ENCODE peak calls at places on chromosomes 12 and 14, in nine cellular contexts. P is K562, D is GM12878, Q is uterus, S is mucosa of descending colon, W is IMR-90, T is Peyer's patch, E is PC-3, V is upper lobe of right lung. M is an unnamed sample.

GRCh38 chr12:79686171-79686570 is 4.6 kb downstream of the PAWR start:
- DNase-seq in Q (no peak), V (no peak), W (no peak), E (peak; percentile 41), D (no peak), P (no peak), T (no peak), S (no peak), M (no peak)

GRCh38 chr12:2957816-2958431 is 1.3 kb upstream of the TEAD4 start:
- DNase-seq in P (no peak), S (no peak), E (no peak), D (no peak), V (no peak), T (no peak), Q (no peak), W (no peak), M (no peak)

GRCh38 chr12:99380701-99381100 is 266.9 kb upstream of the GARIN6 start:
- DNase-seq in E (no peak), S (no peak), P (no peak), W (no peak), V (no peak), T (no peak), Q (no peak), D (no peak), M (no peak)

GRCh38 chr12:89733579-89734201 is 25.1 kb upstream of the ATP2B1 start:
- DNase-seq in T (no peak), W (peak; percentile 90), P (no peak), V (no peak), S (no peak), Q (no peak), E (peak; percentile 93), D (no peak), M (no peak)

GRCh38 chr12:122867701-122868461 is 28.0 kb downstream of the VPS37B start:
- DNase-seq in S (peak; percentile 70), T (peak; percentile 88), W (no peak), V (peak; percentile 64), D (no peak), P (peak; percentile 50), E (peak; percentile 43), Q (no peak), M (no peak)

GRCh38 chr12:50326636-50327284 is 43.4 kb upstream of the LIMA1 start:
- DNase-seq in T (no peak), D (no peak), P (no peak), Q (no peak), V (peak; percentile 69), E (peak; percentile 88), W (peak; percentile 72), S (peak; percentile 71), M (no peak)

GRCh38 chr14:85316701-85317100 is 213.2 kb upstream of the FLRT2 start:
- DNase-seq in W (peak; percentile 15), D (no peak), Q (no peak), E (no peak), V (no peak), T (no peak), P (no peak), S (no peak), M (no peak)

GRCh38 chr12:114406326-114407033 is 536 bp upstream of the TBX5 start:
- DNase-seq in Q (no peak), E (no peak), W (peak; percentile 78), T (no peak), P (no peak), V (no peak), D (no peak), S (no peak), M (no peak)

GRCh38 chr12:80702889-80703605 is 4.4 kb upstream of the MYF6 start:
- DNase-seq in V (no peak), S (no peak), Q (no peak), D (peak; percentile 23), T (no peak), E (peak; percentile 65), P (no peak), W (peak; percentile 77), M (no peak)

GRCh38 chr12:47753021-47754001 is 5.4 kb downstream of the RAPGEF3 start:
- DNase-seq in D (no peak), V (peak; percentile 92), E (peak; percentile 64), P (no peak), S (peak; percentile 75), Q (peak; percentile 73), T (peak; percentile 69), W (no peak), M (no peak)

GRCh38 chr14:96827310-96827709 is 30.1 kb downstream of the VRK1 start:
- DNase-seq in W (no peak), T (no peak), S (no peak), D (no peak), P (no peak), Q (no peak), E (no peak), V (no peak), M (no peak)

GRCh38 chr12:104524026-104524425 is 67.3 kb downstream of the CHST11 start:
- DNase-seq in V (no peak), S (no peak), E (no peak), T (no peak), Q (no peak), W (no peak), D (no peak), P (no peak), M (no peak)

GRCh38 chr14:54366726-54367707 is 29.8 kb upstream of the CDKN3 start:
- DNase-seq in P (peak; percentile 12), E (peak; percentile 88), T (no peak), W (peak; percentile 70), Q (peak; percentile 46), V (no peak), D (no peak), S (peak; percentile 54), M (peak; percentile 33)

GRCh38 chr14:23814858-23815257 is 138.7 kb upstream of the DHRS4 start:
- DNase-seq in T (no peak), Q (no peak), W (no peak), S (no peak), V (no peak), P (no peak), D (no peak), E (no peak), M (no peak)

GRCh38 chr14:103528158-103528511 is 861 bp upstream of the TRMT61A start:
- DNase-seq in E (no peak), S (peak; percentile 66), D (no peak), P (no peak), W (no peak), T (no peak), V (no peak), Q (no peak), M (no peak)

GRCh38 chr12:50927356-50927755 is 25.0 kb upstream of the HIGD1C start:
- DNase-seq in P (no peak), D (no peak), W (no peak), T (no peak), V (no peak), Q (no peak), E (no peak), S (no peak), M (no peak)

GRCh38 chr14:35438910-35439713 is 34.6 kb upstream of the NFKBIA start:
- DNase-seq in P (no peak), T (no peak), V (no peak), E (peak; percentile 37), Q (no peak), W (no peak), S (no peak), D (peak; percentile 39), M (no peak)

GRCh38 chr12:67650127-67650495 is 1.6 kb downstream of the DYRK2 start:
- DNase-seq in E (no peak), D (no peak), Q (peak; percentile 19), S (peak; percentile 42), P (no peak), V (no peak), T (peak; percentile 54), W (no peak), M (no peak)

GRCh38 chr12:12441891-12442461 is 85.1 kb downstream of the BORCS5 start:
- DNase-seq in D (no peak), T (no peak), W (peak; percentile 39), S (no peak), Q (no peak), E (peak; percentile 25), P (no peak), V (no peak), M (peak; percentile 41)

DNA sequence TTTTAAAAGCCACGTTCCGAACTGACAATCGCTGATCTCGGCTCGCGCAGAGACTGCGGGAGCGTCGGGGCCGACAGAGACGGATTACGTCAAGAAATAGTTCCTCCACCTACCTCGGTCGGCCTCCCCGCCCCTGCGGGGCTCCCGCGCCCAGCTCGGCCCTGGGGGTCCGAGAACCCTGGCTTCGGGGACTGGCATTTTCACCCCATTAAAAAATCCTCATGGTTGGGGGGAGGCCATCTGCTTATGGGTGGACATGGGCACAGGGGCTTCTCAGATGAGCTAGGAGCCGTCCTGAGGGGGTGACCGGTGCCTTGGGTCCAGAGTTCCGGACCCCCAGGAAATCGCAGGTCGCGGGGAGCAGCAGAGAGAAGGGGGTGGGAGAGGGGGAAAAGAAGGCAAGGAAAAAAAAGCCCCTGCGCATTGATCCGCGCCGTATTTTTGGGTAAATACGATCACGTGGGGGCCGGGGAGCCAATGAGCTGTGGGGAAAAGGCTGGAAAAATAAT is 311 bp upstream of the HOXC9 start:
- DNase-seq in D (no peak), V (peak; percentile 57), Q (no peak), T (no peak), P (peak; percentile 77), S (no peak), W (peak; percentile 31), E (no peak), M (no peak)
- H3K4me1 ChIP-seq in D (peaks cover 7% of the 10 kb centered on the region), V (peaks cover 19% of the 10 kb centered on the region), Q (peaks cover 15% of the 10 kb centered on the region), T (peaks cover 4% of the 10 kb centered on the region), P (peaks cover 38% of the 10 kb centered on the region), S (peaks cover 23% of the 10 kb centered on the region), W (peaks cover 2% of the 10 kb centered on the region), E (peaks cover 17% of the 10 kb centered on the region), M (peaks cover 43% of the 10 kb centered on the region)

GRCh38 chr12:124396544-124397398 is 101.9 kb downstream of the RFLNA start:
- DNase-seq in P (peak; percentile 60), S (peak; percentile 87), V (no peak), Q (peak; percentile 39), T (peak; percentile 89), D (no peak), E (no peak), W (no peak), M (no peak)
- H3K4me1 ChIP-seq in P (peaks cover under 1% of the 10 kb centered on the region), S (peaks cover 45% of the 10 kb centered on the region), V (peaks cover 47% of the 10 kb centered on the region), Q (peaks cover 65% of the 10 kb centered on the region), T (peaks cover 7% of the 10 kb centered on the region), D (peaks cover 18% of the 10 kb centered on the region), E (peaks cover 45% of the 10 kb centered on the region), W (peaks cover 24% of the 10 kb centered on the region), M (peaks cover 2% of the 10 kb centered on the region)

GRCh38 chr14:98203421-98203820 is 1068.6 kb downstream of the BCL11B start:
- DNase-seq in D (no peak), P (no peak), E (no peak), T (no peak), V (no peak), Q (no peak), W (no peak), S (peak; percentile 23), M (no peak)
- H3K4me1 ChIP-seq in D (peaks cover 3% of the 10 kb centered on the region), P (no peaks in the 10 kb centered on the region), E (no peaks in the 10 kb centered on the region), T (no peaks in the 10 kb centered on the region), V (no peaks in the 10 kb centered on the region), Q (no peaks in the 10 kb centered on the region), W (no peaks in the 10 kb centered on the region), S (no peaks in the 10 kb centered on the region), M (peaks cover 42% of the 10 kb centered on the region)

DNA sequence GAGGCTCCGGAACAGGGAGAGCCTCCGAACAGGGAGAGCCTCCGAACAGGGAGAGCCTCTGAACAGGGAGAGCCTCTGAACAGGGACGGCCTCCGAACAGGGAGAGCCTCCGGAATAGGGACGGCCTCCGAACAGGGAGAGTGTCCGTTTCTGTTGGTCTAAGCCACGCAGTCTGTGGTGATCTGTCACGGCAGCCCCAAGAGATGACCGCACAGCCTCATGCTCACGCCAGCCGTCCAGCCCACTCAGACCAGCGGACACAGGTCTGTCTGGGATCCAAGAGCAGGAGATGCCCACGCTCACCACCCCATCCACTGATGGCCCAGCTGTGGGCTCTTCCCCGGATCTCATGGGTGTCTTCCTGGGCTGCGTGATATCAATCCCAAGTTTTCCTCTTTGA is 33.3 kb downstream of the GALNT9 start:
- DNase-seq in T (no peak), D (no peak), P (no peak), E (no peak), V (no peak), W (no peak), S (no peak), Q (no peak), M (no peak)
- H3K4me1 ChIP-seq in T (no peaks in the 10 kb centered on the region), D (no peaks in the 10 kb centered on the region), P (no peaks in the 10 kb centered on the region), E (no peaks in the 10 kb centered on the region), V (no peaks in the 10 kb centered on the region), W (no peaks in the 10 kb centered on the region), S (no peaks in the 10 kb centered on the region), Q (no peaks in the 10 kb centered on the region), M (no peaks in the 10 kb centered on the region)